ENCODE peak calls at places on chromosomes 5 and 9, in four cellular contexts. S, Z, O and I are unnamed samples.

GRCh38 chr5:61311836-61312808 is 19.9 kb upstream of the ZSWIM6 start:
- DNase-seq in S (no peak), Z (no peak), O (no peak), I (no peak)

GRCh38 chr9:136754059-136754572 is 3.9 kb downstream of the LCN8 start:
- DNase-seq in S (no peak), Z (no peak), O (peak), I (no peak)

GRCh38 chr9:94156549-94157407 is 72.5 kb downstream of the PTPDC1 start:
- DNase-seq in S (peak), Z (no peak), O (no peak), I (no peak)

GRCh38 chr9:97938081-97938644 is at the start of gene HEMGN:
- DNase-seq in S (no peak), Z (peak), O (no peak), I (no peak)

GRCh38 chr9:21803674-21804048 is 1.2 kb downstream of the MTAP start:
- DNase-seq in S (no peak), Z (no peak), O (no peak), I (no peak)

GRCh38 chr5:52605317-52605991 is 182.3 kb upstream of the ITGA1 start:
- DNase-seq in S (no peak), Z (no peak), O (no peak), I (no peak)

GRCh38 chr5:162882629-162883028 is 554.8 kb upstream of the CCNG1 start:
- DNase-seq in S (no peak), Z (no peak), O (no peak), I (no peak)

GRCh38 chr9:112774006-112774996 is 23.7 kb downstream of the SNX30 start:
- DNase-seq in S (no peak), Z (no peak), O (no peak), I (no peak)

GRCh38 chr5:157309796-157310195 is 43.9 kb downstream of the CYFIP2 start:
- DNase-seq in S (no peak), Z (no peak), O (no peak), I (no peak)

GRCh38 chr9:99752710-99753109 is 69.0 kb upstream of the NR4A3 start:
- DNase-seq in S (no peak), Z (no peak), O (no peak), I (no peak)

DNA sequence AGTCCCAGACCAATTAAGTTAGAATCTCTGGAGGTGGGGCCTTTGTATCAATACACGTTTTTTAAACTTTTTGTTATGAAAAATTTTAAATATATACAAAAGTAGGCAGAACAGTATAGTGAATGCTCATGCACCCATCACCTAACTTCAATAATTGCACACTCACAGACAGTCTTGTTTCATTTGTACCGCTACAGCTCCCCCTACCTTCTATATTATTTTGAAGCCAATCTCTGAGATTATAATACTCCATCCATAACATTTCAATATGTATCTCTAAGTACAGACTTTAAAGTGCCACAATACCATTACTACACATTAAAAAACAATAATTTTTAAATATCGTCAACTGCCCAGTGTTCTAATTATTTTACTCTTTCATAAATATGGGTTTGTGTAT is 32.9 kb downstream of the ISL1 start:
- DNase-seq in S (no peak), Z (no peak), O (no peak), I (no peak)
- TF ChIP-seq CTCF in S (no peak), Z (no peak), O (no peak), I (no peak)

GRCh38 chr5:141338538-141339306 is at the start of gene PCDHGA2:
- DNase-seq in S (no peak), Z (no peak), O (no peak), I (no peak)

GRCh38 chr5:141342773-141343172 is 856 bp upstream of the PCDHGA3 start:
- DNase-seq in S (no peak), Z (no peak), O (no peak), I (no peak)

GRCh38 chr5:141343953-141344463 is 379 bp downstream of the PCDHGA3 start:
- DNase-seq in S (no peak), Z (no peak), O (no peak), I (no peak)

GRCh38 chr5:141345327-141345726 is 1.7 kb downstream of the PCDHGA3 start:
- DNase-seq in S (no peak), Z (no peak), O (no peak), I (no peak)

GRCh38 chr5:141343242-141343952 is at the start of gene PCDHGA3:
- DNase-seq in S (no peak), Z (no peak), O (no peak), I (no peak)
- TF ChIP-seq CTCF in S (no peak), Z (no peak), O (no peak), I (no peak)

DNA sequence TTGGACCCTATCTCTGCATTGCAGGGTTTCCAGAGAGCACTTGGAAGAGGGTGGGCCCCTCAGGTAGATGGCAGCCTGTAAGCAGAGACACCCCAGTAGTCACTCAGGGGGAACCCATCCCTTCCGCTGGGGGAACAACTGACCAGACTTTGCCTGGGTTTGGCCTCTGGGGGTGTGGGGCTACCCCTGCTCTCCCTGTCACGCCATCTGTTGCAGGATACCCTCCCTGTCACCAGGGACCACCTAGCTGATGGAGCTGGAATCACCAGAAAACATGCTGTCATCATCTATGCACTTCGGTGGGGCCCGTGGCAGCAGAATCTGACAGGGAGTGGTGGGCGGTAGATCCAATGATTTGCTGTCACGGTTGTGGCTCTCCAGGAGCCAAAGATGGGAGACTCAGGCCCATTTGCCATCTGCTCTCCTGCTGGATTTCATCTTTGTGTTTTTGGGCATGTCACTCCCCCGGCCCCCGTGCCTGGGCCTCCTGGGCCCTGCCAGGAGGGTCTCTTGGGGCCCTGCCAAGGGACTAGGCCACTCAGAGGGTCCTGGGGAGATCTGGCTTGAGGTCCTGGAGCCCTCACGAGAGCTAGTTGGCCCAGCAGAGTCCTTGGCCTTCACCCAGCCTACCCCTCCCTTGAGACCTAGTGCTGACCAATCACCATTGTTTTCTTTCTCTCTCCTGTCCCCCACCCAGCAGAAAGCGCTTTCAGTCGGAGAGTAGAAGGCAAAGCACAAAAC is 46.0 kb downstream of the AMBP start:
- DNase-seq in S (peak), Z (no peak), O (no peak), I (no peak)
- TF ChIP-seq CTCF in S (no peak), Z (no peak), O (no peak), I (no peak)

GRCh38 chr5:79133121-79133656 is 21.6 kb downstream of the BHMT start:
- DNase-seq in S (no peak), Z (no peak), O (no peak), I (no peak)

GRCh38 chr5:79135790-79136553 is 24.4 kb downstream of the BHMT start:
- DNase-seq in S (no peak), Z (no peak), O (no peak), I (no peak)

GRCh38 chr5:79136618-79137017 is 25.0 kb downstream of the BHMT start:
- DNase-seq in S (no peak), Z (no peak), O (no peak), I (no peak)

GRCh38 chr5:79130781-79131180 is 19.2 kb downstream of the BHMT start:
- DNase-seq in S (no peak), Z (no peak), O (no peak), I (no peak)

GRCh38 chr5:79133657-79134451 is 22.2 kb downstream of the BHMT start:
- DNase-seq in S (peak), Z (peak), O (peak), I (peak)
- TF ChIP-seq CTCF in S (peak), Z (peak), O (peak), I (no peak)

DNA sequence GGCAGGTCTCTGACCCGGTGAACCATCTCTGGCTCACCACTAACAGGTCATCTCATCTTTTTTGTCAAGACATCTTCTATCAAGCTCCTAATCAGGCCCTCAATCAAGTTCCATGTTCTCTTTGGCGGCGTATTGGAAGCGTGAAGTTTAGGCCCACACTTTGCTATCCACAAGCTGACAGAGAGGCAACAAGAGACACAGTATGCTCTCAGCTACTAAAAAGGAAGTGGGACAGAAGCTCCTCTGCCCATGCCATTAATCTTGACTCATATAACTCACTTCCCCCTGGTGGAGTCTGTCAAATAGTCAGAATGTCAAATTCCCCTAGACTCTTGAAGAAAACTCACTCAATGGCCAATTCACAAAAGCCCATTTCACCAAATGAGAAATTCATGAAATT is 77.6 kb upstream of the TMC1 start:
- DNase-seq in S (no peak), Z (no peak), O (no peak), I (no peak)
- TF ChIP-seq CTCF in S (no peak), Z (no peak), O (no peak), I (no peak)